ENCODE peak calls at places on chromosomes 16 and 17, in nine cellular contexts. D is stomach; S is ACHN; F is neural progenitor cell; A is astrocyte of the cerebellum; L is hippocampal formation; R is NCI-H460; Y is activated CD8-positive, alpha-beta memory T cell treated with anti-CD3 and anti-CD28 coated beads for 1 hour; J is osteocyte. I is an unnamed sample.

GRCh38 chr16:81170824-81171223 is 67.7 kb upstream of the BCO1 start:
- DNase-seq in D (no peak), S (no peak), F (peak), A (no peak), L (no peak), R (no peak), Y (no peak), J (no peak), I (no peak)

GRCh38 chr17:47742319-47743181 is 9.5 kb downstream of the TBX21 start:
- DNase-seq in D (no peak), S (peak), F (peak), A (no peak), L (no peak), R (no peak), Y (no peak), J (peak), I (no peak)

GRCh38 chr16:86353185-86353584 is 157.1 kb upstream of the FOXF1 start:
- DNase-seq in D (no peak), S (no peak), F (no peak), A (no peak), L (no peak), R (peak), Y (no peak), J (no peak), I (no peak)

GRCh38 chr16:54331241-54332002 is 44.8 kb upstream of the IRX3 start:
- DNase-seq in D (no peak), S (no peak), F (peak), A (no peak), L (no peak), R (no peak), Y (no peak), J (no peak), I (no peak)

GRCh38 chr17:48593126-48593829 is at the start of gene HOXB5:
- DNase-seq in D (no peak), S (no peak), F (no peak), A (no peak), L (no peak), R (no peak), Y (no peak), J (no peak), I (no peak)

GRCh38 chr17:18381953-18382245 is 4.3 kb downstream of the EVPLL start:
- DNase-seq in D (no peak), S (no peak), F (no peak), A (no peak), L (no peak), R (no peak), Y (no peak), J (no peak), I (no peak)

GRCh38 chr17:49438439-49438861 is 23.8 kb upstream of the PHB1 start:
- DNase-seq in D (no peak), S (no peak), F (peak), A (no peak), L (no peak), R (no peak), Y (no peak), J (no peak), I (no peak)

GRCh38 chr16:813204-813915 is 12.8 kb upstream of the GNG13 start:
- DNase-seq in D (no peak), S (peak), F (peak), A (no peak), L (peak), R (peak), Y (no peak), J (no peak), I (peak)

GRCh38 chr16:80940069-80940856 is 66.4 kb downstream of the CMC2 start:
- DNase-seq in D (no peak), S (no peak), F (no peak), A (no peak), L (no peak), R (no peak), Y (no peak), J (no peak), I (no peak)

GRCh38 chr17:68694791-68695485 is 93.8 kb upstream of the FAM20A start:
- DNase-seq in D (no peak), S (no peak), F (no peak), A (no peak), L (no peak), R (no peak), Y (no peak), J (no peak), I (no peak)

GRCh38 chr17:28404812-28405570 is 1.0 kb downstream of the SLC46A1 start:
- DNase-seq in D (peak), S (no peak), F (no peak), A (no peak), L (peak), R (no peak), Y (no peak), J (no peak), I (no peak)

GRCh38 chr17:67443931-67444597 is 67.0 kb downstream of the PITPNC1 start:
- DNase-seq in D (no peak), S (no peak), F (no peak), A (peak), L (no peak), R (no peak), Y (no peak), J (no peak), I (no peak)

GRCh38 chr17:45433136-45433535 is 466 bp upstream of the ARHGAP27 start:
- DNase-seq in D (no peak), S (no peak), F (no peak), A (no peak), L (no peak), R (no peak), Y (no peak), J (no peak), I (no peak)

GRCh38 chr17:36791961-36792475 is 145.3 kb upstream of the LHX1 start:
- DNase-seq in D (no peak), S (no peak), F (no peak), A (no peak), L (no peak), R (no peak), Y (no peak), J (no peak), I (no peak)

I was measured in left ventricle myocardium inferior.